ENCODE peak calls at places on chromosome 16, in five cellular contexts. A, V, E, L and B are unnamed samples. For H3K4me1, the result is how much of the 10 kb centered on the place peaks cover.

GRCh38 chr16:61243954-61244353 is 792.3 kb downstream of the CDH8 start:
- DNase-seq in A (no peak), V (no peak), E (no peak), L (peak), B (no peak)

GRCh38 chr16:70661534-70661917 is 15.2 kb downstream of the IL34 start:
- DNase-seq in A (no peak), V (no peak), E (no peak), L (no peak), B (no peak)

GRCh38 chr16:10780628-10781027 is 37.0 kb downstream of the NUBP1 start:
- DNase-seq in A (no peak), V (no peak), E (no peak), L (no peak), B (no peak)

GRCh38 chr16:50496990-50497389 is 51.2 kb upstream of the NKD1 start:
- DNase-seq in A (no peak), V (no peak), E (no peak), L (no peak), B (no peak)

GRCh38 chr16:67245674-67246080 is 1.6 kb downstream of the FHOD1 start:
- DNase-seq in A (no peak), V (no peak), E (no peak), L (no peak), B (no peak)

GRCh38 chr16:21702259-21702658 is 38.5 kb downstream of the OTOA start:
- DNase-seq in A (no peak), V (no peak), E (no peak), L (no peak), B (no peak)

GRCh38 chr16:85767569-85767968 is 16.7 kb upstream of the C16orf74 start:
- DNase-seq in A (no peak), V (no peak), E (no peak), L (no peak), B (no peak)

GRCh38 chr16:82995286-82995926 is 368.6 kb downstream of the CDH13 start:
- DNase-seq in A (no peak), V (no peak), E (no peak), L (no peak), B (no peak)

GRCh38 chr16:10126686-10127085 is 55.5 kb downstream of the GRIN2A start:
- DNase-seq in A (no peak), V (no peak), E (no peak), L (no peak), B (no peak)

GRCh38 chr16:68079616-68080344 is 5.4 kb upstream of the NFATC3 start:
- DNase-seq in A (peak), V (peak), E (peak), L (peak), B (peak)

GRCh38 chr16:66950437-66950836 is 10.6 kb upstream of the CES3 start:
- DNase-seq in A (no peak), V (no peak), E (no peak), L (no peak), B (no peak)

GRCh38 chr16:15919331-15919730 is 30.1 kb upstream of the ABCC1 start:
- DNase-seq in A (no peak), V (no peak), E (no peak), L (no peak), B (no peak)

GRCh38 chr16:57608462-57609113 is 19.8 kb upstream of the ADGRG1 start:
- DNase-seq in A (no peak), V (no peak), E (no peak), L (peak), B (no peak)

GRCh38 chr16:85680352-85680944 is 8.3 kb downstream of the GINS2 start:
- DNase-seq in A (no peak), V (no peak), E (no peak), L (no peak), B (peak)

GRCh38 chr16:85536411-85537330 is 76.5 kb upstream of the GSE1 start:
- DNase-seq in A (no peak), V (no peak), E (no peak), L (no peak), B (no peak)

GRCh38 chr16:87324411-87325275 is 7.5 kb upstream of the C16orf95 start:
- DNase-seq in A (no peak), V (no peak), E (peak), L (peak), B (no peak)

GRCh38 chr16:87086156-87086555 is 231.0 kb downstream of the C16orf95 start:
- DNase-seq in A (no peak), V (no peak), E (no peak), L (no peak), B (no peak)

GRCh38 chr16:88064889-88065746 is 113.9 kb downstream of the BANP start:
- DNase-seq in A (peak), V (no peak), E (no peak), L (peak), B (no peak)

GRCh38 chr16:71915350-71915749 is 20.0 kb downstream of the IST1 start:
- DNase-seq in A (no peak), V (no peak), E (no peak), L (no peak), B (no peak)

GRCh38 chr16:84652565-84652964 is 4.3 kb downstream of the KLHL36 start:
- DNase-seq in A (no peak), V (no peak), E (no peak), L (peak), B (no peak)

GRCh38 chr16:22317625-22318024 is 20.4 kb downstream of the POLR3E start:
- DNase-seq in A (no peak), V (no peak), E (no peak), L (no peak), B (no peak)

GRCh38 chr16:66359811-66360608 is 6.5 kb upstream of the CDH5 start:
- DNase-seq in A (peak), V (no peak), E (no peak), L (no peak), B (no peak)

GRCh38 chr16:56609463-56609921 is 1.1 kb downstream of the MT2A start:
- DNase-seq in A (peak), V (peak), E (peak), L (peak), B (peak)

GRCh38 chr16:50245417-50246298 is 20.7 kb upstream of the ADCY7 start:
- DNase-seq in A (peak), V (peak), E (peak), L (peak), B (peak)

DNA sequence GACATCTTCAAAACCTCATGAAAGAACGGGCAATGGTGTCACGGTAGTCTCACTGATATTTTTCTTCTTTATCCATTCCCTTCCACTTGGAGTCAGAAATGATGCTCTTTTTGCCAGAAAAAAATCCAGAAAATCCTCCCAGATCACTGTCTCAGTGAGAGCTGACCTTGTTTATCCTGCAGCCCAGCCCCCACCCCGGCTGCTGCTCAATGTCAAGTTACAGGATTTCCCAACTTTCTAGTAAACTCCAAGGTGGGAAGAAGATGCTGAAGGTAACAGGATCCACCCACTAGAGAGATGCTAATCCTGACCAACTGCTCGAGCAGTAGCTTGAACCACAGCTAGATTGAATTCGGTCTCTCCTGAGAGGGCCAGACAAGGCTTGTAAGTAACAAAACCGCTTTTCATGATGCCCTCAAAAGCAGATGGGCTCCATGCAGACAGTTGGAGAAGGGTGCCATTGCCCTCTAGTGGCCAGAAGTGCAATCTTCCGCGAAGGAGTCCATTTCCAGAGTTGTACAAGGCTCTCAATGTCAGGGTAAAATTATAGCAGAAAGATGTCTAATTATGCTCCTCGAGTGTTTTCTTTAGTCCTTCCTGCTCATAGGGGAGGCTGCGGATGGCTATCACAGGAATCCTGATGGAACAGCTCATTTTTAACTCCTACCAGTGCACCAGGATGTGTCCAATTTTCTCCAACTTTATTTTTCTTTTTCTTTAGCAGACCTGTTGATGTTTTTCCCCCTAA is 4.0 kb downstream of the CDH11 start:
- DNase-seq in A (peak), V (peak), E (peak), L (no peak), B (no peak)
- H3K27ac ChIP-seq in A (no peak), V (peak), E (no peak), L (no peak), B (no peak)

GRCh38 chr16:63527404-63527803 is 1491.2 kb upstream of the CDH8 start:
- DNase-seq in A (no peak), V (no peak), E (no peak), L (no peak), B (no peak)

GRCh38 chr16:63530974-63531373 is 1494.7 kb upstream of the CDH8 start:
- DNase-seq in A (peak), V (no peak), E (no peak), L (no peak), B (no peak)

DNA sequence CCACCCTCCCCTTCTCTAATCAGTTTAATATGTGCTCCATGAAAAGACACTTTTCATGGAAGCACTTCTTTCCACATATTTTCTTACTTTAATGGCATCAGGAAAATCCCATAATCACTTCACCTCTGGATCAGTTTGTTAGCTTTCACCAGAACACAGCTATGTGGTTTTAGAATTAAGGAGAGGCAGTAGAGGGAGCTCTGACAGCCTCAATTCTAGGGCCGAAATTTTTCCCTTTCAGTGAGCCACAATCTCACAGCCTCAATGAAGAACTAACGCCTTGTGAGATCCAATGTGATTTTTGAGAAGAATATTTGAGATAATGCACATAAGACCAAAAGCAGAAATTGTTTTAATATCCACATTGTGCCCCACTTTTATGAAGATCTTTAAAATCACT is 1494.0 kb upstream of the CDH8 start:
- DNase-seq in A (no peak), V (no peak), E (no peak), L (no peak), B (no peak)
- TF ChIP-seq CTCF in A (peak), V (no peak), E (no peak), L (no peak), B (no peak)

GRCh38 chr16:81443688-81444447 is 740 bp upstream of the CMIP start:
- DNase-seq in A (no peak), V (no peak), E (no peak), L (peak), B (peak)
- H3K4me1 ChIP-seq in A (under half), V (under half), E (under half), L (under half), B (under half)

GRCh38 chr16:51524070-51524469 is 373.0 kb upstream of the SALL1 start:
- DNase-seq in A (no peak), V (no peak), E (no peak), L (no peak), B (no peak)
- H3K27ac ChIP-seq in A (no peak), V (no peak), E (no peak), L (no peak), B (no peak)

GRCh38 chr16:35102780-35103403 is 1643.5 kb downstream of the TP53TG3F start:
- DNase-seq in A (no peak), V (no peak), E (no peak), L (no peak), B (no peak)
- TF ChIP-seq CTCF in A (peak), V (no peak), E (no peak), L (no peak), B (peak)

DNA sequence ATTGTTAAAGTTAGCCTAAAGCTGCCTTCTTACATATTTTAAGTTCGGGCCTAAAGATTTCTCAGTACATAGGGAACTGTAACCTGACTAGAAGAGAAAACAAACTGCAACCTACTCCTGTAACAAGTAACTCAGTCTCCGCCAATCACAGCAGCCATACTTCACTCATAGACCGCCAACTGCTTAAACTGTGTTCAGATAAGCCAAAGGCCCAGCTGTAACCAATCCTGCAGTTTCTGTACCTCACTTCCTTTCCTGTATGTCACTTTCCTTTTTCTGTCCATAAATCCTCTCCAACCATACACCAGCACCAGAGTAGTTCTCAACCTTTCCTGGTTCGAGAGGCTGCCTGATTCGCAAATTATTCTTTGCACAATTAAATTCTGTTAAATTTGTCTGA is 41.5 kb downstream of the GLG1 start:
- DNase-seq in A (no peak), V (no peak), E (no peak), L (no peak), B (no peak)
- H3K4me1 ChIP-seq in A (under half), V (under half), E (under half), L (under half), B (under half)

GRCh38 chr16:25006504-25007055 is 8.6 kb downstream of the ARHGAP17 start:
- DNase-seq in A (no peak), V (peak), E (no peak), L (no peak), B (no peak)
- H3K27ac ChIP-seq in A (peak), V (peak), E (no peak), L (peak), B (peak)

DNA sequence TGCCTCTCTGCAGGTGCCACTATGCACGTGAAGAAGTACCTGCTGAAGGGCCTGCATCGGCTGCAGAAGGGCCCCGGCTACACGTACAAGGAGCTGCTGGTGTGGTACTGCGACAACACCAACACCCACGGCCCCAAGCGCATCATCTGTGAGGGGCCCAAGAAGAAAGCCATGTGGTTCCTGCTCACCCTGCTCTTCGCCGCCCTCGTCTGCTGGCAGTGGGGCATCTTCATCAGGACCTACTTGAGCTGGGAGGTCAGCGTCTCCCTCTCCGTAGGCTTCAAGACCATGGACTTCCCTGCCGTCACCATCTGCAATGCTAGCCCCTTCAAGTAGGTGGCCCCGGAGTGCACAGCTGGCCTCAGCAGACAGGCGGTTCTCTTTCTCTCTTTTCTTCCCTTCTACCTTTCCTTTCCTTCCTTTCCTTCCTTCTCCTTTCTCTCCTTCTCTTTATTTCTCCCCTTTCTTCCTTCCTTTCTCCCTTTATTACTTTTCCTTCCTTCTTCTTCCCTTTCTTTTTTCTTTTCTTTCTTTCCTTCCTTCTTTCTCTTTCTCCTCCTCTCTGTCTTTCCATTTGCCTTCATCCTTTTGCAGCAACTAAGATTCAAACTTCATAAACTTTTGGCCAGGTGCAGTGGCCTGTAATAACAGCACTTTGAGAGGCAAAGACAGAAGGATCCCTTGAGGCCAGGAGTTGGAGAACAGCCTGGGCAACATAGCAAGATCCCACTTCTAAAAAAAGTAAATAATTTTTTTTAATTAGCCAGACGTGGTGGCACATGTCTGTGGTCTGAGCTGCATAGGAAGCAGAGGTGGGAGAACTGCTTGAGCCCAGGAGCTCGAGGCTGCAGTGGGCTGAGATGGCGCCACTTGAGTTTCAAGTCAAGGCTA is 46.7 kb downstream of the SCNN1B start:
- DNase-seq in A (no peak), V (no peak), E (no peak), L (peak), B (no peak)
- TF ChIP-seq CTCF in A (no peak), V (no peak), E (no peak), L (no peak), B (no peak)